ENCODE peak calls at places on chromosomes 13 and 19, in four cellular contexts. A is K562, L is WTC11, W is A549. E is an unnamed sample.

GRCh38 chr13:64756621-64757020 is 2473.5 kb downstream of the PCDH9 start:
- DNase-seq in L (no peak), W (no peak), A (no peak), E (no peak)

GRCh38 chr13:106573279-106573831 is 5.4 kb upstream of the ARGLU1 start:
- DNase-seq in W (no peak), L (no peak), A (no peak), E (no peak)

GRCh38 chr19:29817316-29817715 is 5.5 kb downstream of the CCNE1 start:
- DNase-seq in A (no peak), W (no peak), L (no peak), E (no peak)

GRCh38 chr13:106118996-106119395 is 416.5 kb downstream of the EFNB2 start:
- DNase-seq in W (no peak), A (no peak), L (no peak), E (no peak)

GRCh38 chr13:24083722-24084421 is 76.6 kb upstream of the SPATA13 start:
- DNase-seq in W (no peak), L (no peak), A (no peak), E (no peak)

GRCh38 chr13:38661276-38661675 is 25.6 kb upstream of the FREM2 start:
- DNase-seq in W (no peak), L (no peak), A (no peak), E (no peak)

GRCh38 chr19:9986787-9987281 is 23.5 kb downstream of the COL5A3 start:
- DNase-seq in W (no peak), A (no peak), L (no peak), E (no peak)

GRCh38 chr13:91639316-91639715 is 240.9 kb downstream of the GPC5 start:
- DNase-seq in L (no peak), W (no peak), A (no peak), E (no peak)

GRCh38 chr13:111519490-111520170 is 199.2 kb downstream of the TEX29 start:
- DNase-seq in A (no peak), W (no peak), L (no peak), E (no peak)

GRCh38 chr13:69677343-69677742 is 430.3 kb upstream of the ATXN8OS start:
- DNase-seq in L (no peak), W (no peak), A (no peak), E (no peak)

GRCh38 chr13:92575782-92576181 is 650.8 kb upstream of the GPC6 start:
- DNase-seq in W (no peak), A (no peak), L (no peak), E (no peak)

GRCh38 chr13:41296879-41297646 is 14.0 kb upstream of the NAA16 start:
- DNase-seq in W (no peak), L (no peak), A (no peak), E (no peak)

GRCh38 chr13:104586010-104586746 is 1520.0 kb upstream of the SLC10A2 start:
- DNase-seq in A (no peak), W (no peak), L (no peak), E (no peak)

GRCh38 chr13:100644328-100644727 is 30.3 kb downstream of the TMTC4 start:
- DNase-seq in W (no peak), A (no peak), L (no peak), E (no peak)

GRCh38 chr19:4172861-4173473 is 9.4 kb downstream of the SIRT6 start:
- DNase-seq in A (peak), L (peak), W (peak), E (no peak)

GRCh38 chr13:113839536-113840204 is 24.2 kb downstream of the GAS6 start:
- DNase-seq in W (no peak), L (no peak), A (no peak), E (no peak)

GRCh38 chr19:18128044-18128443 is 24.9 kb upstream of the PIK3R2 start:
- DNase-seq in W (no peak), A (no peak), L (no peak), E (no peak)

GRCh38 chr19:40646564-40647254 is 43.7 kb downstream of the NUMBL start:
- DNase-seq in L (no peak), A (peak), W (no peak), E (no peak)

GRCh38 chr19:55341191-55342043 is 1.7 kb downstream of the KMT5C start:
- DNase-seq in L (peak), A (peak), W (peak), E (peak)

GRCh38 chr19:55339225-55340143 is at the start of gene KMT5C:
- DNase-seq in W (peak), A (peak), L (peak), E (peak)

GRCh38 chr19:55340144-55340783 is 588 bp downstream of the KMT5C start:
- DNase-seq in W (no peak), L (no peak), A (peak), E (no peak)

GRCh38 chr19:55342044-55342531 is 2.4 kb downstream of the KMT5C start:
- DNase-seq in L (no peak), W (no peak), A (peak), E (no peak)

GRCh38 chr19:55340784-55341147 is 1.1 kb downstream of the KMT5C start:
- DNase-seq in L (peak), A (no peak), W (no peak), E (no peak)
- TF ChIP-seq HMGXB4 in L (no peak), A (no peak), W (no peak), E (no peak)

DNA sequence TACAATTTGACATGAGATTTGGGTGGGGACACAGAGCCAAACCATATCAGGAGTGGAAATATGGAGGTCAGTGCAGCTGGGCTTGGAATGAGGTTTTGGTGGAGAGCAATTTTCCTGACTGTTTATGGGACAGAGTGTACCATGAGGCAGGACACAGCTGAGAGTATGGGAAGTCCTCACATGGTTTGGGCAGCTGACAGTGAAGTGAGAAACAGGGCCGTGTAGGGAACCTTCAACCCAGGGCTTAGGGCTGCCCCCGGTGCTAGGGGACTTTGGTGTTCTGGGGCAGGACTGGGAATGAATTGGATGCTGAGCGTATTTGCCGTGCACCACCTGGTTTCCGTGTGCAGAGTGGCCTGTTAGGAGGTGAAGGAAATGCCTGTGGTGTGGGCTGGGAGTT is 6.1 kb downstream of the ZNF548 start:
- DNase-seq in A (no peak), W (no peak), L (no peak), E (no peak)
- TF ChIP-seq HMGXB4 in A (no peak), W (no peak), L (no peak), E (no peak)

GRCh38 chr13:49655906-49656305 is 27.6 kb downstream of the ARL11 start:
- DNase-seq in A (no peak), L (no peak), W (no peak), E (no peak)
- TF ChIP-seq HMGXB4 in A (no peak), L (no peak), W (no peak), E (no peak)

GRCh38 chr13:44818016-44818415 is 171.3 kb downstream of the NUFIP1 start:
- DNase-seq in W (no peak), A (no peak), L (no peak), E (no peak)

GRCh38 chr13:44814836-44815235 is 174.4 kb downstream of the NUFIP1 start:
- DNase-seq in W (no peak), A (no peak), L (no peak), E (no peak)

GRCh38 chr13:44814144-44814543 is 175.1 kb downstream of the NUFIP1 start:
- DNase-seq in A (no peak), W (no peak), L (no peak), E (no peak)

GRCh38 chr13:44816701-44817684 is 172.3 kb downstream of the NUFIP1 start:
- DNase-seq in A (no peak), W (peak), L (no peak), E (no peak)

DNA sequence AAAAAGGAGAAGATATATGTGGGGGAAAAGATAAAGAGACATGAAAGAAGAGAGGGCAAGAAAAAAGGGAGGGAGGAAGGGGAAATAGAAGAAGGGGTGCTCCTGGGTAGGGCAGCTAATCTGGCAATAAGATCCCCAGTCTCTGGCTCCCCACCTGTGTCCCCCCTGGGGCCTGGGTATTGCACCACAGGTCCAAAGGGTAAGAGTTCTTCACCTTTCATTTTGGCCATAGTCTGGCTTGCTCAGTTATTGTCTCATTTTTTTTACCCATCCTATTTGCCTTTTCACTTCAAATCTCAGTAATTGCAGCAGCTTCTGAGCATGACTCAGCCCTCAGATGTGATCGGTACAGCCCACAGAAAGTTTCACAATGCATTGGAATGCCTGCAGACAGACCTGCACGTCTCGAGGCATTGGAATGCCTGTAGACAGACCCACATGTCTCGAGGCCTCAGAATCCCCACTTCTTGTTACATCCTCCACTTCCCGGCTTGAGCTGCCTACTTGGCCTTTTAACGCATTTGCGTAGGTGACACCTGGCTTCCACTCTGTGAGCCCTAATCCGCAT is 173.7 kb downstream of the NUFIP1 start:
- DNase-seq in L (no peak), A (no peak), W (peak), E (peak)
- TF ChIP-seq HMGXB4 in L (no peak), A (no peak), W (no peak), E (no peak)

DNA sequence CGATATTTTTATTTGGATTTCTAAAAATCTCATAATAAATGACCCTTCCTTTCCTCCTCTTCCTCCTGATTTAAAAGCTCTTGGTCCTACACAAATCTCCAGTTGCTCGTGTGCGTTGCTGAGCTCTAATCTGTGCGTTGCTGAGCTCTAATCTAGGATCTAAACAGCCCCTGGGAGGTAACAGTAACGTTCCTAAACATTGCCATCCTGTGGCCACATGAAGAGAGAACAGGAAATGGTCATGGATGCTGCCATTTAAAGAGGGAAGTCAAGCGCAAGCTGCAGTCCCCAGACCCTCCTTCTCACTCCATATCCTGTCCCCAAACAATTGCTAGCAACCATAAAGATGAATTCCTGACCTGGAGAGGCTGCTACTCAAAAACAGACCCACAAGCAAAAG is 170.8 kb downstream of the NUFIP1 start:
- DNase-seq in A (no peak), L (no peak), W (no peak), E (peak)
- TF ChIP-seq HMGXB4 in A (no peak), L (no peak), W (no peak), E (no peak)

DNA sequence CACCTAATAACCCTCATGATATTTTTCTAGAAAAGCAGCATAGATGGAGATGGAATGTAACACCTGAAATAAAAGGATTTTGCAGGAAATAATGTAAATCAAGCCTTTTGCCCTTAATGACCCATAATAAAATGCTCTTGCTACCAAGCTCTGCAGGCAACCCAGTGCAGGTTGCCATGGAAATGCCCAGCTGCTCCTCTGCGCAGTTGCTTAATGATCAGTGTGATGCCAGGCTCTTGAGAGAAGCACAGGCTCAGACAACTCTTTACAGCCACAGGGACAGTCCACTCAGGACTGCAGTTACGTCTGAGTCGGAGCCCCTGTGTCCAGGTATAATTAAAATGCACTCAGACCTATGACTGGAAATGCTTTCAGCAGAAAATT is 165.5 kb downstream of the LACC1 start:
- DNase-seq in L (no peak), A (no peak), W (no peak), E (no peak)
- TF ChIP-seq HMGXB4 in L (no peak), A (no peak), W (no peak), E (no peak)

DNA sequence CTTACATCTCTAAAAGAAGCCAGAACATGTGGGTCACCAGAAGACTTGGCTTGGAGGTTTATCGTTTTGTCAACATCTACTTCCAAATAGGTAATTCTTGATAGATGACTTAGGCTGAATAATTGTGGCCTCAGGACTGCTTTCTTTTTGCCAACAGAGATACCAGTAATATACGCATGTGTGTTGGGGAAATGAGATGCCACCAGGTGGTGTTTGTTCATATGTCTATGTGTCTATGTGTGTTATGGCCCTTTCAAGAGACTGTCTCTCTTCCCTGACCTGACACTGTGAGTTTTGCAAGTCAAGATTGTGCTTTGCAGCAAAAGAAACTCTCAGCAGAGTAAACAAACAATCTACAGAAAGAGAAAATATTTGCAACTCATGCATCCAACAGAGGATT is 31.6 kb upstream of the METTL21C start:
- DNase-seq in L (no peak), A (no peak), W (no peak), E (peak)
- TF ChIP-seq HMGXB4 in L (no peak), A (no peak), W (no peak), E (no peak)

DNA sequence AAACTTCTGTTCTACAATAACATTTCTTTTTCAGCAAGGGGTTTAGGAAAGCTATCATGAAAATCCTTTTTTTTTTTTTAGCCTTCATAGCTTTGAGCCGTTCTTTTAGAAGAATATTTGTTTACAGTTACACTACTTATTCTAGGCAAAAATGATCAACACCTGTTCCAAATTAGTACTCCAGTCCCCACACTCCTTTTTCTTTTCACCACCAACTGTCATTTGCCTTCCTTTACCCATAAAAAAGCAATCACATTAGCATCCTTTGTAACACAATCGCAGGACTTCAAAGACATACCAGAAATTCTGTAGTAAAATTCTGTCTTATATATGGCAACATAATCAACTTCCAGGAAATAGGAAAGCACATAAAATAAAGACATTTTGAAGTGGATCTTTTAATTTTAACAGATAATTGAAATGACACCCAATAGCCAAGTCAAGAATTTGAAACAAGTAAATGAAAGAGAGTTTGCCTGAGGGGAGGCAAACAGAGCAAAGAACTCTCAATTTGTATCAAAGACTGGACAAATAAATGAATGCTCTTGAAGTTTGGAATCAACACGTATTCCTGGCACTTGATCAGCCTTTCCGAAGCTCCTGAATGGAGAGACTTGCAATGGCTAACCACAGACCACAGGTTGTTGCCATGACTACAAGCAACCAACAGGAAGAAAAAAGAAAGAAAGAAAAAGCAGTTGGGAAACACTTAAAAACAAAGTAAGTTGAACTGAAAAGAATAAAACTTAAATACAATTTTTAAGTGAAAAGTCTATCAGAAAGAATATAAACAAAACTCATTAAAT is 206.8 kb downstream of the PCDH9 start:
- DNase-seq in W (peak), L (no peak), A (no peak), E (no peak)
- TF ChIP-seq HMGXB4 in W (no peak), L (no peak), A (no peak), E (no peak)

GRCh38 chr19:32744555-32745325 is 25.2 kb downstream of the TDRD12 start:
- DNase-seq in L (no peak), W (no peak), A (no peak), E (no peak)

GRCh38 chr19:32743447-32743846 is 23.9 kb downstream of the TDRD12 start:
- DNase-seq in A (no peak), L (no peak), W (no peak), E (no peak)

GRCh38 chr19:32748497-32748896 is 28.9 kb downstream of the TDRD12 start:
- DNase-seq in L (peak), W (peak), A (peak), E (peak)

GRCh38 chr19:32748948-32749347 is 29.4 kb downstream of the TDRD12 start:
- DNase-seq in A (peak), L (no peak), W (no peak), E (no peak)

GRCh38 chr19:32743021-32743420 is 23.5 kb downstream of the TDRD12 start:
- DNase-seq in L (no peak), A (no peak), W (no peak), E (no peak)
- TF ChIP-seq HMGXB4 in L (no peak), A (no peak), W (no peak), E (no peak)

GRCh38 chr19:57056972-57057371 is 62.8 kb upstream of the USP29 start:
- DNase-seq in A (no peak), W (no peak), L (no peak), E (no peak)
- TF ChIP-seq HMGXB4 in A (no peak), W (no peak), L (no peak), E (no peak)

E was measured in HepG2.